ENCODE peak calls at places on chromosome 18, in four cellular contexts. D is hippocampal formation, T is fibroblast of lung, O is T follicular helper cell. M is an unnamed sample.

GRCh38 chr18:78295271-78295670 is 684.3 kb upstream of the SALL3 start:
- DNase-seq in T (no peak), O (no peak), D (no peak), M (no peak)

GRCh38 chr18:63087421-63088230 is 231.9 kb downstream of the BCL2 start:
- DNase-seq in O (no peak), D (no peak), T (no peak), M (no peak)

GRCh38 chr18:31680836-31681568 is 3.4 kb downstream of the B4GALT6 start:
- DNase-seq in D (no peak), O (no peak), T (no peak), M (peak; percentile 40)

GRCh38 chr18:79305976-79306375 is 89.8 kb upstream of the NFATC1 start:
- DNase-seq in O (no peak), T (no peak), D (no peak), M (no peak)

GRCh38 chr18:27665264-27665799 is 480.2 kb upstream of the CHST9 start:
- DNase-seq in O (no peak), D (no peak), T (no peak), M (no peak)

GRCh38 chr18:47036298-47036874 is 965 bp upstream of the ELOA2 start:
- DNase-seq in T (peak; percentile 42), O (no peak), D (no peak), M (peak; percentile 15)

GRCh38 chr18:48605408-48605845 is 66.6 kb downstream of the CTIF start:
- DNase-seq in D (no peak), T (no peak), O (no peak), M (no peak)

GRCh38 chr18:40452599-40452998 is 1502.4 kb upstream of the PIK3C3 start:
- DNase-seq in O (no peak), D (no peak), T (no peak), M (no peak)

GRCh38 chr18:69817335-69817935 is 130.2 kb downstream of the CD226 start:
- DNase-seq in D (no peak), O (no peak), T (peak; percentile 97), M (peak; percentile 93)

GRCh38 chr18:58288922-58289797 is 245.1 kb downstream of the NEDD4L start:
- DNase-seq in D (no peak), T (peak; percentile 31), O (no peak), M (peak; percentile 11)

GRCh38 chr18:36372902-36373301 is 75.4 kb downstream of the FHOD3 start:
- DNase-seq in D (no peak), T (peak; percentile 24), O (no peak), M (peak; percentile 90)

GRCh38 chr18:10490401-10491289 is 35.2 kb upstream of the NAPG start:
- DNase-seq in T (no peak), O (peak; percentile 38), D (peak; percentile 23), M (no peak)

GRCh38 chr18:59123588-59124369 is 15.9 kb upstream of the SEC11C start:
- DNase-seq in T (peak; percentile 74), O (no peak), D (no peak), M (peak; percentile 80)

GRCh38 chr18:11518788-11519685 is 90.4 kb upstream of the SLC35G4 start:
- DNase-seq in D (peak; percentile 13), T (peak; percentile 65), O (peak; percentile 1), M (peak; percentile 37)

GRCh38 chr18:36354989-36355388 is 57.5 kb downstream of the FHOD3 start:
- DNase-seq in T (no peak), D (no peak), O (no peak), M (peak; percentile 66)

GRCh38 chr18:48797841-48798255 is 152.9 kb downstream of the SMAD7 start:
- DNase-seq in O (no peak), T (no peak), D (no peak), M (no peak)

GRCh38 chr18:24227976-24228660 is 89.3 kb downstream of the CABYR start:
- DNase-seq in T (peak; percentile 51), O (no peak), D (no peak), M (no peak)

GRCh38 chr18:30142248-30142647 is 900.3 kb downstream of the DSC3 start:
- DNase-seq in D (no peak), O (no peak), T (no peak), M (no peak)

GRCh38 chr18:13309031-13309430 is 90.5 kb downstream of the LDLRAD4 start:
- DNase-seq in O (no peak), D (no peak), T (no peak), M (no peak)

GRCh38 chr18:42583197-42583776 is 532.2 kb downstream of the RIT2 start:
- DNase-seq in T (no peak), O (no peak), D (no peak), M (peak; percentile 44)

GRCh38 chr18:43278401-43278800 is 1.1 kb upstream of the SYT4 start:
- DNase-seq in D (no peak), T (no peak), O (no peak), M (no peak)

GRCh38 chr18:12442946-12443345 is 35.2 kb downstream of the PRELID3A start:
- DNase-seq in T (no peak), O (no peak), D (no peak), M (peak; percentile 34)

GRCh38 chr18:56873441-56874140 is 222.4 kb downstream of the WDR7 start:
- DNase-seq in O (no peak), D (peak; percentile 54), T (no peak), M (no peak)

GRCh38 chr18:23784811-23785245 is 95.6 kb downstream of the LAMA3 start:
- DNase-seq in D (no peak), O (no peak), T (peak; percentile 67), M (peak; percentile 71)

GRCh38 chr18:78309307-78309706 is 670.3 kb upstream of the SALL3 start:
- DNase-seq in O (no peak), T (no peak), D (no peak), M (no peak)

GRCh38 chr18:12946549-12947354 is 1.1 kb upstream of the SEH1L start:
- DNase-seq in D (no peak), T (peak; percentile 79), O (no peak), M (peak; percentile 99)

GRCh38 chr18:54260376-54261072 is 8.8 kb upstream of the POLI start:
- DNase-seq in O (no peak), D (no peak), T (peak; percentile 9), M (no peak)

GRCh38 chr18:68797901-68798300 is at the start of gene CCDC102B:
- DNase-seq in D (no peak), T (peak; percentile 98), O (no peak), M (peak; percentile 17)

GRCh38 chr18:77002496-77002895 is 130.1 kb downstream of the MBP start:
- DNase-seq in T (no peak), O (no peak), D (no peak), M (no peak)

GRCh38 chr18:12843420-12844346 is 40.4 kb downstream of the PTPN2 start:
- DNase-seq in D (no peak), O (no peak), T (no peak), M (no peak)

GRCh38 chr18:2905802-2906521 is 59.2 kb downstream of the EMILIN2 start:
- DNase-seq in T (peak; percentile 59), O (no peak), D (no peak), M (no peak)

GRCh38 chr18:74378179-74378682 is 62.6 kb downstream of the C18orf63 start:
- DNase-seq in O (no peak), D (no peak), T (no peak), M (peak; percentile 18)

GRCh38 chr18:35376393-35376741 is 770 bp downstream of the ZNF396 start:
- DNase-seq in T (no peak), O (no peak), D (no peak), M (no peak)

GRCh38 chr18:64398320-64398719 is 249.4 kb upstream of the LINC00305 start:
- DNase-seq in T (no peak), O (no peak), D (no peak), M (no peak)

GRCh38 chr18:49277395-49278036 is 182.9 kb downstream of the DYM start:
- DNase-seq in O (no peak), T (peak; percentile 17), D (no peak), M (peak; percentile 67)

GRCh38 chr18:79733996-79734770 is 54.6 kb downstream of the CTDP1 start:
- DNase-seq in O (no peak), T (peak; percentile 82), D (no peak), M (no peak)

M was measured in fibroblast of the aortic adventitia.